ENCODE peak calls at places on chromosomes 11 and 22, in eight cellular contexts. One of them, this sample, is unnamed.

GRCh38 chr11:12721816-12722604 is 47.8 kb downstream of the TEAD1 start:
- DNase-seq in CD8-positive, alpha-beta memory T cell: no peak
- DNase-seq in lung: no peak
- DNase-seq in aorta: no peak
- DNase-seq in ovary: no peak
- DNase-seq in coronary artery: no peak
- DNase-seq in cardiac muscle cell: no peak
- DNase-seq in pancreas: no peak
- DNase-seq in this sample: no peak

GRCh38 chr11:37948258-37948657 is 1350.2 kb upstream of the RAG2 start:
- DNase-seq in CD8-positive, alpha-beta memory T cell: no peak
- DNase-seq in lung: no peak
- DNase-seq in aorta: no peak
- DNase-seq in ovary: no peak
- DNase-seq in coronary artery: no peak
- DNase-seq in cardiac muscle cell: no peak
- DNase-seq in pancreas: no peak
- DNase-seq in this sample: no peak

GRCh38 chr22:36741204-36741793 is 34.6 kb downstream of the IFT27 start:
- DNase-seq in CD8-positive, alpha-beta memory T cell: no peak
- DNase-seq in lung: no peak
- DNase-seq in aorta: no peak
- DNase-seq in ovary: no peak
- DNase-seq in coronary artery: peak; percentile 29
- DNase-seq in cardiac muscle cell: peak; percentile 14
- DNase-seq in pancreas: no peak
- DNase-seq in this sample: no peak

GRCh38 chr11:106466441-106467190 is 389.2 kb downstream of the AASDHPPT start:
- DNase-seq in CD8-positive, alpha-beta memory T cell: no peak
- DNase-seq in lung: no peak
- DNase-seq in aorta: no peak
- DNase-seq in ovary: no peak
- DNase-seq in coronary artery: no peak
- DNase-seq in cardiac muscle cell: peak; percentile 76
- DNase-seq in pancreas: no peak
- DNase-seq in this sample: no peak

GRCh38 chr22:38067028-38067415 is 9.8 kb downstream of the PICK1 start:
- DNase-seq in CD8-positive, alpha-beta memory T cell: no peak
- DNase-seq in lung: no peak
- DNase-seq in aorta: no peak
- DNase-seq in ovary: no peak
- DNase-seq in coronary artery: no peak
- DNase-seq in cardiac muscle cell: no peak
- DNase-seq in pancreas: no peak
- DNase-seq in this sample: peak; percentile 72

GRCh38 chr11:126917531-126918204 is 82.9 kb downstream of the KIRREL3 start:
- DNase-seq in CD8-positive, alpha-beta memory T cell: no peak
- DNase-seq in lung: no peak
- DNase-seq in aorta: no peak
- DNase-seq in ovary: no peak
- DNase-seq in coronary artery: no peak
- DNase-seq in cardiac muscle cell: peak; percentile 85
- DNase-seq in pancreas: no peak
- DNase-seq in this sample: no peak

GRCh38 chr22:41557401-41558240 is 3.2 kb upstream of the CSDC2 start:
- DNase-seq in CD8-positive, alpha-beta memory T cell: no peak
- DNase-seq in lung: peak; percentile 81
- DNase-seq in aorta: peak; percentile 92
- DNase-seq in ovary: peak; percentile 97
- DNase-seq in coronary artery: peak; percentile 92
- DNase-seq in cardiac muscle cell: peak; percentile 97
- DNase-seq in pancreas: peak; percentile 58
- DNase-seq in this sample: peak; percentile 94

GRCh38 chr22:33357894-33358440 is 299.8 kb upstream of the SYN3 start:
- DNase-seq in CD8-positive, alpha-beta memory T cell: no peak
- DNase-seq in lung: no peak
- DNase-seq in aorta: no peak
- DNase-seq in ovary: no peak
- DNase-seq in coronary artery: no peak
- DNase-seq in cardiac muscle cell: no peak
- DNase-seq in pancreas: no peak
- DNase-seq in this sample: no peak

GRCh38 chr11:117720061-117720511 is 76.9 kb downstream of the DSCAML1 start:
- DNase-seq in CD8-positive, alpha-beta memory T cell: no peak
- DNase-seq in lung: no peak
- DNase-seq in aorta: no peak
- DNase-seq in ovary: no peak
- DNase-seq in coronary artery: no peak
- DNase-seq in cardiac muscle cell: no peak
- DNase-seq in pancreas: no peak
- DNase-seq in this sample: no peak

GRCh38 chr11:85772700-85773099 is 38.2 kb downstream of the SYTL2 start:
- DNase-seq in CD8-positive, alpha-beta memory T cell: no peak
- DNase-seq in lung: no peak
- DNase-seq in aorta: no peak
- DNase-seq in ovary: no peak
- DNase-seq in coronary artery: no peak
- DNase-seq in cardiac muscle cell: peak; percentile 39
- DNase-seq in pancreas: no peak
- DNase-seq in this sample: no peak

GRCh38 chr11:110955797-110956196 is 243.6 kb upstream of the ARHGAP20 start:
- DNase-seq in CD8-positive, alpha-beta memory T cell: no peak
- DNase-seq in lung: no peak
- DNase-seq in aorta: no peak
- DNase-seq in ovary: no peak
- DNase-seq in coronary artery: no peak
- DNase-seq in cardiac muscle cell: no peak
- DNase-seq in pancreas: no peak
- DNase-seq in this sample: no peak

GRCh38 chr11:119380816-119381185 is 689 bp downstream of the USP2 start:
- DNase-seq in CD8-positive, alpha-beta memory T cell: no peak
- DNase-seq in lung: no peak
- DNase-seq in aorta: no peak
- DNase-seq in ovary: no peak
- DNase-seq in coronary artery: no peak
- DNase-seq in cardiac muscle cell: no peak
- DNase-seq in pancreas: no peak
- DNase-seq in this sample: no peak

GRCh38 chr11:134476435-134477021 is 64.5 kb upstream of the B3GAT1 start:
- DNase-seq in CD8-positive, alpha-beta memory T cell: no peak
- DNase-seq in lung: no peak
- DNase-seq in aorta: no peak
- DNase-seq in ovary: no peak
- DNase-seq in coronary artery: no peak
- DNase-seq in cardiac muscle cell: peak; percentile 0
- DNase-seq in pancreas: no peak
- DNase-seq in this sample: no peak

DNA sequence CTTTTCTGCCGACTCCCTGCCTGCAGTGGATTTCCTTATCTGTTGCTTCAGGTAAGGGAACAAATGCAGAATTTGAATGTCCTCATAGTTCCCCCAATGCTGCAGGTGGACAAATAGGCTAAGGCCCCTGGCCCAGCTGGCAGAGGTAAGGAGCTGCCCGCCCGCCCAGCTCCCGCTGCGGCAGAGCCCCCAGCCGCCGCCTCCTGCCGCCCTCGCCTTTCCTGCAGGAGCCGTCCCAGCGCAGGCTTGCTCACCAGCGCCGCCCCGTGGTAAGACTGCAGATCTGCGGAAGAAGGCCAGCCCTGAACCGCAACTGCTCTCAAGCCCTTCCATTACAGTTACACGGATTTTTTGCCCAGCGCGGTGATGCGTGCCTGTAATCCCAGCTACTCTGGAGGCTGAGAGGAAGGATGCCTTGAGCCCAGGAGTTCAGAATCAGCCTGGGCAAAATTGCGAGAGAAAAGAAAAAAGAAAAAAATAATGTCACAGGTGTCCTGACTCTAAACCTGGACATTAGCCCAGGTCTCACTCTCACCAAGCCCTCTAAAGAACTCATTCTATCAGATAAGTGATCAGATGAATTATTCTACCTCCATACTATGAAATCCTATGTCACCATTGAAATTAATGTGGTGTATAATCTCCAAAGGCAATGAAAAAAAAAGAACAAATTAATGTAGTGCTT is 51.2 kb upstream of the EMID1 start:
- DNase-seq in CD8-positive, alpha-beta memory T cell: peak; percentile 51
- DNase-seq in lung: peak; percentile 79
- DNase-seq in aorta: peak; percentile 94
- DNase-seq in ovary: peak; percentile 68
- DNase-seq in coronary artery: peak; percentile 77
- DNase-seq in cardiac muscle cell: peak; percentile 78
- DNase-seq in pancreas: peak; percentile 81
- DNase-seq in this sample: peak; percentile 74
- H3K27ac ChIP-seq in CD8-positive, alpha-beta memory T cell: no peak overlapping the region
- H3K27ac ChIP-seq in lung: no peak overlapping the region
- H3K27ac ChIP-seq in aorta: no peak overlapping the region
- H3K27ac ChIP-seq in ovary: peak overlapping the region; percentile 34
- H3K27ac ChIP-seq in coronary artery: no peak overlapping the region
- H3K27ac ChIP-seq in cardiac muscle cell: no peak overlapping the region
- H3K27ac ChIP-seq in pancreas: no peak overlapping the region
- H3K27ac ChIP-seq in this sample: no peak overlapping the region

GRCh38 chr11:83070044-83070877 is 1.4 kb downstream of the RAB30 start:
- DNase-seq in CD8-positive, alpha-beta memory T cell: no peak
- DNase-seq in lung: peak; percentile 41
- DNase-seq in aorta: no peak
- DNase-seq in ovary: no peak
- DNase-seq in coronary artery: no peak
- DNase-seq in cardiac muscle cell: peak; percentile 77
- DNase-seq in pancreas: no peak
- DNase-seq in this sample: no peak

GRCh38 chr11:83071641-83072591 is at the start of gene RAB30:
- DNase-seq in CD8-positive, alpha-beta memory T cell: peak; percentile 88
- DNase-seq in lung: peak; percentile 98
- DNase-seq in aorta: peak; percentile 94
- DNase-seq in ovary: peak; percentile 97
- DNase-seq in coronary artery: peak; percentile 99
- DNase-seq in cardiac muscle cell: peak; percentile 100
- DNase-seq in pancreas: peak; percentile 97
- DNase-seq in this sample: peak; percentile 97

GRCh38 chr11:83068573-83068972 is 3.1 kb downstream of the RAB30 start:
- DNase-seq in CD8-positive, alpha-beta memory T cell: no peak
- DNase-seq in lung: no peak
- DNase-seq in aorta: no peak
- DNase-seq in ovary: no peak
- DNase-seq in coronary artery: no peak
- DNase-seq in cardiac muscle cell: no peak
- DNase-seq in pancreas: no peak
- DNase-seq in this sample: no peak

GRCh38 chr11:83070878-83071640 is 638 bp downstream of the RAB30 start:
- DNase-seq in CD8-positive, alpha-beta memory T cell: no peak
- DNase-seq in lung: no peak
- DNase-seq in aorta: peak; percentile 77
- DNase-seq in ovary: peak; percentile 64
- DNase-seq in coronary artery: peak; percentile 81
- DNase-seq in cardiac muscle cell: peak; percentile 30
- DNase-seq in pancreas: no peak
- DNase-seq in this sample: peak; percentile 72

DNA sequence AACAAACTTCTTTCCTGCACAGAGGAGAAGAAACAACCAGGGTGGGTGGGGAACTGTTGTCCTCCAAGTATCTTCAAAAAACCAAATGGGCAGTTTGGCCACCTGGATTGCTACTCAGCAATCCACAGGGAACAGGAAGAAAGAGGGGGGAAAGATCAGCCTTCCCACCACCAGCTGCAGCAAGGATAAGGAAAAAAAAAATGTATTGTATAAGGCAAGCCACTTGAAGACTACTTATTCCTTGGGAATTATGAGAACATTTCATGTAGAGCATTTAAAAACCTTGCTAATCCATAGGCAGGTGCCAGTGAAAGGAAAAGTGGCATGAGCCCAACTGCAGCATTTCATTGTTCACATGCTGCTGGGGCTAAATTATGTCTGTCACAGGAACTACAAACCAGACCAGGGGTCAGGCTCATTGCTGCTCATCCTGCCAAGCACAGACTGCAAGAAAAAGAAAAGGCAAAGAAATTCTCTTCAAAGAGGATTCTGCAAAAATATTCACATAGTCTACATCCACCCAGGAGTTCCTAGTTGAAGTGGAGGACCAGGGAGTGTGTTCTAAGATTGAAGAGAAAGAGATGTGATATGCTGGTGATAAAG is 2.2 kb downstream of the RAB30 start:
- DNase-seq in CD8-positive, alpha-beta memory T cell: no peak
- DNase-seq in lung: no peak
- DNase-seq in aorta: no peak
- DNase-seq in ovary: no peak
- DNase-seq in coronary artery: no peak
- DNase-seq in cardiac muscle cell: peak; percentile 12
- DNase-seq in pancreas: no peak
- DNase-seq in this sample: no peak
- H3K4me3 ChIP-seq in CD8-positive, alpha-beta memory T cell: no peak overlapping the region
- H3K4me3 ChIP-seq in lung: no peak overlapping the region
- H3K4me3 ChIP-seq in aorta: peak overlapping the region; percentile 71
- H3K4me3 ChIP-seq in ovary: peak overlapping the region; percentile 57
- H3K4me3 ChIP-seq in coronary artery: peak overlapping the region; percentile 82
- H3K4me3 ChIP-seq in cardiac muscle cell: no peak overlapping the region
- H3K4me3 ChIP-seq in pancreas: no peak overlapping the region
- H3K4me3 ChIP-seq in this sample: peak overlapping the region; percentile 77

DNA sequence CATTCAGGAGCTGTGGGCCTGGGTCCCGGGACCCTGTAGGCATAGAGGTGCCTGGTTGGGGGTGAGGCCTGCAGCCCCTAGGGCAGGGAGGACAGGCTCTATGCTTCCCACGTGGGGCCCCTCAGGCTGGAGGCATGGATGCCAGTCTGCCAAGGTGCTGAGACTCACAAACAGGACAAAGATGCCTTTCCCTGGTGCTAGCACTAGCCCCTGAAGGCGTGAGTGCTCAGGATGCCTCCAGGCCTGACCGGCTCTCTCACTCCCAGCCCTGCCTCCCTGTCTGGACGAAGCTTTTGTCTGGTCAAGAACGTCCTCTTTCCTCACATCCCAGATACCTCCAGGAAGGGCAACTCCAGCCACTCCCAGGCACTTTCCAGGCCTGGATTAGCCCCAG is 2.1 kb downstream of the CDC42BPG start:
- DNase-seq in CD8-positive, alpha-beta memory T cell: no peak
- DNase-seq in lung: no peak
- DNase-seq in aorta: no peak
- DNase-seq in ovary: no peak
- DNase-seq in coronary artery: no peak
- DNase-seq in cardiac muscle cell: no peak
- DNase-seq in pancreas: no peak
- DNase-seq in this sample: no peak
- H3K27ac ChIP-seq in CD8-positive, alpha-beta memory T cell: peak overlapping the region; percentile 47
- H3K27ac ChIP-seq in lung: no peak overlapping the region
- H3K27ac ChIP-seq in aorta: no peak overlapping the region
- H3K27ac ChIP-seq in ovary: no peak overlapping the region
- H3K27ac ChIP-seq in coronary artery: no peak overlapping the region
- H3K27ac ChIP-seq in cardiac muscle cell: no peak overlapping the region
- H3K27ac ChIP-seq in pancreas: peak overlapping the region; percentile 80
- H3K27ac ChIP-seq in this sample: no peak overlapping the region

DNA sequence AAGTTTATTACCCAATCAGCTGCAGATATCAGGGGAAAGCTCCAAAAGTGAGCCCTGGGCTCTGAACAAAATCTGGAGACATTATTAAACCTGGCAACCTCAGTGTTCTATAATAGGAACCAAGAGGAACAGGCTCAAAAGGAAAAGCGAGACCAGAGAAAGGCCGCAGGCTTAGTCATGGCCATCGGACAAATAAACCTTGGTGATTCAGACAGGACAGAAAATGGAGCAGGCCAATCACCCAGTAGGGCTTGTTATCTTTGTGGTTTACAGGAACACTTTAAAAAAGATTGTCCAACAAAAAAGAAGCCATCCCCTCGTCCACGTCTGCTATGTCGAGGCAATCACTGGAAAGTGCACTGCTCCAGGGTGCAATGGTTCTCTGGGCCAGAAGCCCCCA is 7.7 kb upstream of the PANX1 start:
- DNase-seq in CD8-positive, alpha-beta memory T cell: no peak
- DNase-seq in lung: no peak
- DNase-seq in aorta: no peak
- DNase-seq in ovary: no peak
- DNase-seq in coronary artery: no peak
- DNase-seq in cardiac muscle cell: no peak
- DNase-seq in pancreas: no peak
- DNase-seq in this sample: no peak
- H3K4me3 ChIP-seq in CD8-positive, alpha-beta memory T cell: no peak overlapping the region
- H3K4me3 ChIP-seq in lung: no peak overlapping the region
- H3K4me3 ChIP-seq in aorta: no peak overlapping the region
- H3K4me3 ChIP-seq in ovary: no peak overlapping the region
- H3K4me3 ChIP-seq in coronary artery: no peak overlapping the region
- H3K4me3 ChIP-seq in cardiac muscle cell: no peak overlapping the region
- H3K4me3 ChIP-seq in pancreas: no peak overlapping the region
- H3K4me3 ChIP-seq in this sample: no peak overlapping the region